ENCODE peak calls at places on chromosomes 4 and X, in six cellular contexts. One of them, this sample, is unnamed.
A peak's percentile ranks its signal among the peaks of the same experiment; 100 is the strongest.

GRCh38 chrX:150693782-150694574 is 782 bp downstream of the MTMR1 start:
- DNase-seq in AG04450: no peak
- DNase-seq in bronchial epithelial cell: peak; percentile 96
- DNase-seq in Panc1: no peak
- DNase-seq in H9: peak; percentile 68
- DNase-seq in neural progenitor cell: peak; percentile 52
- DNase-seq in this sample: peak; percentile 86

GRCh38 chr4:41394362-41394960 is 137.7 kb downstream of the UCHL1 start:
- DNase-seq in bronchial epithelial cell: no peak
- DNase-seq in Panc1: no peak
- DNase-seq in neural progenitor cell: no peak
- DNase-seq in AG04450: no peak
- DNase-seq in H9: no peak
- DNase-seq in this sample: peak; percentile 4

GRCh38 chrX:132836471-132836870 is 122.0 kb downstream of the HS6ST2 start:
- DNase-seq in neural progenitor cell: no peak
- DNase-seq in AG04450: no peak
- DNase-seq in H9: no peak
- DNase-seq in Panc1: no peak
- DNase-seq in bronchial epithelial cell: no peak
- DNase-seq in this sample: no peak

GRCh38 chrX:40867352-40867751 is 132.0 kb upstream of the MED14 start:
- DNase-seq in H9: no peak
- DNase-seq in bronchial epithelial cell: peak; percentile 60
- DNase-seq in AG04450: no peak
- DNase-seq in Panc1: no peak
- DNase-seq in neural progenitor cell: no peak
- DNase-seq in this sample: peak; percentile 49

GRCh38 chrX:15143825-15144121 is 126.1 kb downstream of the ASB9 start:
- DNase-seq in AG04450: no peak
- DNase-seq in bronchial epithelial cell: no peak
- DNase-seq in neural progenitor cell: no peak
- DNase-seq in Panc1: no peak
- DNase-seq in H9: no peak
- DNase-seq in this sample: no peak

GRCh38 chr4:27714073-27714472 is 853.4 kb downstream of the STIM2 start:
- DNase-seq in Panc1: no peak
- DNase-seq in bronchial epithelial cell: peak; percentile 85
- DNase-seq in neural progenitor cell: no peak
- DNase-seq in H9: no peak
- DNase-seq in AG04450: no peak
- DNase-seq in this sample: no peak

GRCh38 chrX:149286940-149287349 is 218.2 kb downstream of the IDS start:
- DNase-seq in Panc1: peak; percentile 52
- DNase-seq in bronchial epithelial cell: peak; percentile 30
- DNase-seq in H9: peak; percentile 54
- DNase-seq in AG04450: peak; percentile 1
- DNase-seq in neural progenitor cell: peak; percentile 48
- DNase-seq in this sample: peak; percentile 28

GRCh38 chr4:182230256-182230655 is 12.9 kb upstream of the TENM3 start:
- DNase-seq in H9: no peak
- DNase-seq in AG04450: no peak
- DNase-seq in bronchial epithelial cell: no peak
- DNase-seq in neural progenitor cell: no peak
- DNase-seq in Panc1: no peak
- DNase-seq in this sample: no peak

GRCh38 chrX:150074175-150074574 is 135.9 kb upstream of the EOLA2 start:
- DNase-seq in AG04450: no peak
- DNase-seq in neural progenitor cell: no peak
- DNase-seq in H9: no peak
- DNase-seq in Panc1: no peak
- DNase-seq in bronchial epithelial cell: no peak
- DNase-seq in this sample: no peak

GRCh38 chr4:139913995-139914394 is 240.0 kb downstream of the MAML3 start:
- DNase-seq in AG04450: no peak
- DNase-seq in bronchial epithelial cell: no peak
- DNase-seq in Panc1: no peak
- DNase-seq in H9: no peak
- DNase-seq in neural progenitor cell: no peak
- DNase-seq in this sample: peak; percentile 85

GRCh38 chr4:52780206-52780605 is 29.0 kb upstream of the ERVMER34-1 start:
- DNase-seq in AG04450: peak; percentile 3
- DNase-seq in neural progenitor cell: no peak
- DNase-seq in Panc1: no peak
- DNase-seq in bronchial epithelial cell: peak; percentile 21
- DNase-seq in H9: no peak
- DNase-seq in this sample: peak; percentile 71

GRCh38 chr4:109665783-109666455 is 37.3 kb downstream of the CASP6 start:
- DNase-seq in Panc1: no peak
- DNase-seq in AG04450: no peak
- DNase-seq in H9: no peak
- DNase-seq in neural progenitor cell: no peak
- DNase-seq in bronchial epithelial cell: no peak
- DNase-seq in this sample: no peak

GRCh38 chr4:7893539-7893938 is 46.1 kb downstream of the AFAP1 start:
- DNase-seq in bronchial epithelial cell: peak; percentile 35
- DNase-seq in Panc1: no peak
- DNase-seq in AG04450: no peak
- DNase-seq in neural progenitor cell: no peak
- DNase-seq in H9: no peak
- DNase-seq in this sample: no peak

GRCh38 chr4:143397887-143398286 is 61.2 kb downstream of the GAB1 start:
- DNase-seq in AG04450: no peak
- DNase-seq in bronchial epithelial cell: no peak
- DNase-seq in H9: no peak
- DNase-seq in neural progenitor cell: no peak
- DNase-seq in Panc1: no peak
- DNase-seq in this sample: no peak

GRCh38 chrX:11064851-11065600 is 46.1 kb upstream of the HCCS start:
- DNase-seq in AG04450: peak; percentile 13
- DNase-seq in neural progenitor cell: no peak
- DNase-seq in bronchial epithelial cell: peak; percentile 75
- DNase-seq in Panc1: no peak
- DNase-seq in H9: no peak
- DNase-seq in this sample: peak; percentile 88

GRCh38 chr4:3845094-3845743 is 79.0 kb downstream of the ADRA2C start:
- DNase-seq in H9: no peak
- DNase-seq in AG04450: no peak
- DNase-seq in bronchial epithelial cell: no peak
- DNase-seq in neural progenitor cell: no peak
- DNase-seq in Panc1: no peak
- DNase-seq in this sample: no peak
- TF ChIP-seq CTCF in H9: no peak
- TF ChIP-seq CTCF in AG04450: no peak
- TF ChIP-seq CTCF in bronchial epithelial cell: no peak
- TF ChIP-seq CTCF in neural progenitor cell: no peak
- TF ChIP-seq CTCF in Panc1: no peak
- TF ChIP-seq CTCF in this sample: no peak

GRCh38 chrX:119251381-119251780 is 15.3 kb downstream of the PGRMC1 start:
- DNase-seq in Panc1: no peak
- DNase-seq in H9: no peak
- DNase-seq in AG04450: no peak
- DNase-seq in neural progenitor cell: no peak
- DNase-seq in bronchial epithelial cell: no peak
- DNase-seq in this sample: no peak
- TF ChIP-seq CTCF in Panc1: no peak
- TF ChIP-seq CTCF in H9: no peak
- TF ChIP-seq CTCF in AG04450: no peak
- TF ChIP-seq CTCF in neural progenitor cell: no peak
- TF ChIP-seq CTCF in bronchial epithelial cell: no peak
- TF ChIP-seq CTCF in this sample: no peak

GRCh38 chrX:38627683-38628082 is 66.3 kb downstream of the TSPAN7 start:
- DNase-seq in Panc1: peak; percentile 18
- DNase-seq in bronchial epithelial cell: peak; percentile 15
- DNase-seq in H9: peak; percentile 63
- DNase-seq in neural progenitor cell: peak; percentile 50
- DNase-seq in AG04450: no peak
- DNase-seq in this sample: no peak
- TF ChIP-seq CTCF in Panc1: peak; percentile 71
- TF ChIP-seq CTCF in bronchial epithelial cell: peak; percentile 54
- TF ChIP-seq CTCF in H9: peak; percentile 78
- TF ChIP-seq CTCF in neural progenitor cell: peak; percentile 59
- TF ChIP-seq CTCF in AG04450: peak; percentile 29
- TF ChIP-seq CTCF in this sample: peak; percentile 28

GRCh38 chr4:129254526-129254925 is 158.6 kb downstream of the C4orf33 start:
- DNase-seq in H9: no peak
- DNase-seq in AG04450: no peak
- DNase-seq in Panc1: no peak
- DNase-seq in bronchial epithelial cell: no peak
- DNase-seq in neural progenitor cell: no peak
- DNase-seq in this sample: no peak
- TF ChIP-seq CTCF in H9: no peak
- TF ChIP-seq CTCF in AG04450: no peak
- TF ChIP-seq CTCF in Panc1: no peak
- TF ChIP-seq CTCF in bronchial epithelial cell: no peak
- TF ChIP-seq CTCF in neural progenitor cell: no peak
- TF ChIP-seq CTCF in this sample: no peak

GRCh38 chrX:108584617-108585211 is 145.1 kb downstream of the COL4A5 start:
- DNase-seq in neural progenitor cell: peak; percentile 68
- DNase-seq in AG04450: no peak
- DNase-seq in H9: peak; percentile 52
- DNase-seq in Panc1: peak; percentile 12
- DNase-seq in bronchial epithelial cell: peak; percentile 14
- DNase-seq in this sample: peak; percentile 0
- TF ChIP-seq CTCF in neural progenitor cell: peak; percentile 69
- TF ChIP-seq CTCF in AG04450: peak; percentile 23
- TF ChIP-seq CTCF in H9: peak; percentile 68
- TF ChIP-seq CTCF in Panc1: peak; percentile 70
- TF ChIP-seq CTCF in bronchial epithelial cell: peak; percentile 42
- TF ChIP-seq CTCF in this sample: peak; percentile 40

GRCh38 chr4:93870876-93871458 is 42.4 kb downstream of the ATOH1 start:
- DNase-seq in bronchial epithelial cell: no peak
- DNase-seq in neural progenitor cell: no peak
- DNase-seq in Panc1: no peak
- DNase-seq in AG04450: no peak
- DNase-seq in H9: no peak
- DNase-seq in this sample: no peak

GRCh38 chr4:93867416-93868001 is 39.0 kb downstream of the ATOH1 start:
- DNase-seq in H9: no peak
- DNase-seq in neural progenitor cell: no peak
- DNase-seq in bronchial epithelial cell: peak; percentile 11
- DNase-seq in AG04450: no peak
- DNase-seq in Panc1: no peak
- DNase-seq in this sample: no peak

DNA sequence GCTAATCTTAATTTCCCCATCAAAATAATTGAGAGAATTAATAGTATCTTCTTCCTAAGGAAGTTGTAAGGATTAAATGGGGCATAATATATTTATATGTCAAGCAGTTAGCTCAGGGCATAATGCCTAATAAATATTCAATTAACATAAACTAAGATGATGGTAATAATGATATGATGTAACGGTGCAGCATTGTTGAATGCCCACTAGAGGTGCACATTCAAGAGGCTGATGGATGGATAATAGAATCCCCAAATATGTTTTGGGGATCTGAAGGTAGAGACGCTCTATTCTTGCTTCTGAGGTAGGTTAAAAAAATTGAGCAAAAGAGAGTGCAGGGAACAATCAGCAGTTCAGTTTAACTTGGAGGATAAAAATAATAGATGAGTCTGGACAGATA is 37.1 kb downstream of the ATOH1 start:
- DNase-seq in H9: no peak
- DNase-seq in Panc1: no peak
- DNase-seq in neural progenitor cell: no peak
- DNase-seq in bronchial epithelial cell: no peak
- DNase-seq in AG04450: no peak
- DNase-seq in this sample: no peak
- TF ChIP-seq CTCF in H9: peak; percentile 46
- TF ChIP-seq CTCF in Panc1: peak; percentile 20
- TF ChIP-seq CTCF in neural progenitor cell: peak; percentile 36
- TF ChIP-seq CTCF in bronchial epithelial cell: no peak
- TF ChIP-seq CTCF in AG04450: peak; percentile 28
- TF ChIP-seq CTCF in this sample: no peak

DNA sequence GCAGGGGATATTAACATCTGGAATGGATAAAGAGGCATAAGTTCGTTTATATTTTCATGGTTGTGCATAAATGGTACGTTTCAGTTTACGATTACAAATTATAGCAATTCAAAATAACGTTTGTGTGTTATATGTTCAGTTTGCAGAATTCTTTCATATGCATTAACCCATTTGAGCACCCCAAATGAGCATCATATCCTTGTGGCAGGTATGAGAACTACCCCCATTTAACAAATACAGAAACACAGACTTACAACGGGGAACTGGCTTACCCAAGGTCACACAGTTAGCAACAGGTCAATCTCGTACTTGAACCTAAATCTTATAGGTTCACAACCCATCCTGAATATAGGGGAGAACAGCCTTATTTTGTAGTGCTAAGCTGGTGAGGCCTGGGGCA is 33.1 kb downstream of the EDNRA start:
- DNase-seq in Panc1: no peak
- DNase-seq in bronchial epithelial cell: no peak
- DNase-seq in AG04450: no peak
- DNase-seq in neural progenitor cell: no peak
- DNase-seq in H9: no peak
- DNase-seq in this sample: no peak
- TF ChIP-seq CTCF in Panc1: no peak
- TF ChIP-seq CTCF in bronchial epithelial cell: peak; percentile 15
- TF ChIP-seq CTCF in AG04450: no peak
- TF ChIP-seq CTCF in neural progenitor cell: peak; percentile 27
- TF ChIP-seq CTCF in H9: peak; percentile 44
- TF ChIP-seq CTCF in this sample: peak; percentile 35

GRCh38 chrX:12901486-12901885 is 4.9 kb upstream of the TLR8 start:
- DNase-seq in H9: peak; percentile 52
- DNase-seq in Panc1: no peak
- DNase-seq in AG04450: peak; percentile 7
- DNase-seq in neural progenitor cell: peak; percentile 56
- DNase-seq in bronchial epithelial cell: peak; percentile 39
- DNase-seq in this sample: peak; percentile 43
- TF ChIP-seq CTCF in H9: peak; percentile 75
- TF ChIP-seq CTCF in Panc1: peak; percentile 78
- TF ChIP-seq CTCF in AG04450: peak; percentile 59
- TF ChIP-seq CTCF in neural progenitor cell: peak; percentile 71
- TF ChIP-seq CTCF in bronchial epithelial cell: peak; percentile 48
- TF ChIP-seq CTCF in this sample: peak; percentile 59

DNA sequence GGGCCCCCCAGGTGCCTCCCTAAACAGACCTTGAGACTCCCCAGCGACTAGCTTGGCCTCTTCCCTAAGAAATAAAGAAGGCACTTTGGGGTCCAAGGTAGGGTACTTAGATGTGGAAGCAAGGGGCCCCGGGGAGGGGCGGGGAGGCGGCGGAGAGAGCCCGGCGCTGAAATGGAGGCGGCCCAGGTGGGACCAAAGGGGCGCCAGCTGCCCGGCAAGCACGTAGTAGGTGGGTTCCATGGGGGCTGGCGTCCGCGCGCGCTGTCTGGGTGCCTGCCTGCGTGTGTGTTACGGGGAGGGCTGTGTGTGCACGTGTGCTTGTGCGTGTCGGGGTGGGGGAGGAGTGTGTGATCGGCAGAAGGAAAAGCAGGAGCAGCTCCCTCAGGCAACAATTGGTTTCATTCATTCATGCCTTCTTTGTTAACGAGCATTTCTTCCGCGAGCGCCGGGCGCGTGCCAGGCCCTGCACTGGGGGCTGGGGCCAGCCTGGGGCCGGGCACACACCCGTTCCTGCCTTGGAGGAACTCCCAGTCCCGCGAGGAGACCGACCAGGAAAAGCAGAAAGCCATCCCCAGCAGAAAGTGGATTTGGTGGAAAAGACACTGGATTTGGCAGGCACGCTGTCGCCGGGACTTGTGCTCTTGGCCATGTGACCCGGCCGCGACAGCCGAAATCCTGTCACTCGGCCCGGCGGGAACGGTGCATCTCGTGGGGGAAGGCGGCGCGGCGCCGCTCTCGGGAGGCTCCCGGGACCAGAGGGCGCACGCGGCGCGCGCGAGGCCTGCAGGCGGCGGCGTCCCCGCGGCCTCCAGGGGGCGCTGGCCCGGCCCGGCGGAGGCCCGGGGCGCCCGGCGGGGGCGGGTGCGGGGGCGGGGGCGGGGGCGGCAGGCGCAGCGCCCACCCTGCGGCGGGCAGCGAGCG is 3.3 kb upstream of the DUSP9 start:
- DNase-seq in bronchial epithelial cell: no peak
- DNase-seq in Panc1: no peak
- DNase-seq in H9: peak; percentile 28
- DNase-seq in neural progenitor cell: peak; percentile 61
- DNase-seq in AG04450: no peak
- DNase-seq in this sample: no peak
- TF ChIP-seq CTCF in bronchial epithelial cell: peak; percentile 2
- TF ChIP-seq CTCF in Panc1: peak; percentile 69
- TF ChIP-seq CTCF in H9: no peak
- TF ChIP-seq CTCF in neural progenitor cell: peak; percentile 16
- TF ChIP-seq CTCF in AG04450: no peak
- TF ChIP-seq CTCF in this sample: no peak